ENCODE peak calls at places on chromosomes 6 and 20, in five cellular contexts. One of them, this sample, is unnamed.

GRCh38 chr6:63066053-63066704 is 145.1 kb upstream of the FKBP1C start:
- DNase-seq in astrocyte: no peak
- DNase-seq in lower lobe of right lung: no peak
- DNase-seq in amygdala: no peak
- DNase-seq in activated T-cell treated with anti-CD3 and anti-CD28 coated beads for 24 hours: no peak
- DNase-seq in this sample: no peak

GRCh38 chr6:13289789-13290318 is 38.5 kb downstream of the TBC1D7 start:
- DNase-seq in astrocyte: no peak
- DNase-seq in lower lobe of right lung: no peak
- DNase-seq in amygdala: no peak
- DNase-seq in activated T-cell treated with anti-CD3 and anti-CD28 coated beads for 24 hours: no peak
- DNase-seq in this sample: no peak

GRCh38 chr20:48040491-48040890 is 255.2 kb upstream of the SULF2 start:
- DNase-seq in astrocyte: no peak
- DNase-seq in lower lobe of right lung: no peak
- DNase-seq in amygdala: no peak
- DNase-seq in activated T-cell treated with anti-CD3 and anti-CD28 coated beads for 24 hours: no peak
- DNase-seq in this sample: no peak

GRCh38 chr6:42138630-42139619 is 3.5 kb downstream of the C6orf132 start:
- DNase-seq in astrocyte: no peak
- DNase-seq in lower lobe of right lung: no peak
- DNase-seq in amygdala: no peak
- DNase-seq in activated T-cell treated with anti-CD3 and anti-CD28 coated beads for 24 hours: no peak
- DNase-seq in this sample: no peak

GRCh38 chr6:25122001-25122400 is 157.2 kb upstream of the CARMIL1 start:
- DNase-seq in astrocyte: peak
- DNase-seq in lower lobe of right lung: no peak
- DNase-seq in amygdala: no peak
- DNase-seq in activated T-cell treated with anti-CD3 and anti-CD28 coated beads for 24 hours: no peak
- DNase-seq in this sample: peak

GRCh38 chr6:169587992-169588391 is 113.8 kb downstream of the WDR27 start:
- DNase-seq in astrocyte: no peak
- DNase-seq in lower lobe of right lung: no peak
- DNase-seq in amygdala: no peak
- DNase-seq in activated T-cell treated with anti-CD3 and anti-CD28 coated beads for 24 hours: no peak
- DNase-seq in this sample: no peak

GRCh38 chr20:34004227-34004626 is 10.5 kb downstream of the RALY start:
- DNase-seq in astrocyte: no peak
- DNase-seq in lower lobe of right lung: no peak
- DNase-seq in amygdala: no peak
- DNase-seq in activated T-cell treated with anti-CD3 and anti-CD28 coated beads for 24 hours: no peak
- DNase-seq in this sample: no peak

GRCh38 chr6:135018961-135019360 is 35.7 kb downstream of the HBS1L start:
- DNase-seq in astrocyte: no peak
- DNase-seq in lower lobe of right lung: no peak
- DNase-seq in amygdala: no peak
- DNase-seq in activated T-cell treated with anti-CD3 and anti-CD28 coated beads for 24 hours: no peak
- DNase-seq in this sample: no peak

GRCh38 chr6:22290045-22290444 is 6.8 kb downstream of the PRL start:
- DNase-seq in astrocyte: no peak
- DNase-seq in lower lobe of right lung: no peak
- DNase-seq in amygdala: no peak
- DNase-seq in activated T-cell treated with anti-CD3 and anti-CD28 coated beads for 24 hours: no peak
- DNase-seq in this sample: no peak

This sample was measured in RPMI7951.